ENCODE peak calls at places on chromosomes 5 and 9, in nine cellular contexts. X, R, S, G, K, H, Q, I and Y are unnamed samples.

GRCh38 chr5:33657181-33657580 is 216.4 kb downstream of the TARS1 start:
- DNase-seq in X (no peak), R (no peak), S (no peak), G (no peak), K (no peak), H (no peak), Q (no peak), I (no peak), Y (no peak)

GRCh38 chr5:110734101-110734500 is 4.7 kb upstream of the SLC25A46 start:
- DNase-seq in X (no peak), R (no peak), S (no peak), G (no peak), K (no peak), H (no peak), Q (no peak), I (no peak), Y (no peak)

GRCh38 chr5:97750576-97750975 is 567.5 kb upstream of the RIOK2 start:
- DNase-seq in X (peak; percentile 21), R (no peak), S (no peak), G (no peak), K (no peak), H (no peak), Q (no peak), I (no peak), Y (no peak)

GRCh38 chr9:82116538-82116937 is 128.0 kb downstream of the SPATA31D1 start:
- DNase-seq in X (no peak), R (no peak), S (no peak), G (no peak), K (no peak), H (no peak), Q (no peak), I (no peak), Y (no peak)

GRCh38 chr9:137492464-137493162 is 33.5 kb upstream of the NSMF start:
- DNase-seq in X (no peak), R (no peak), S (peak; percentile 73), G (no peak), K (no peak), H (no peak), Q (no peak), I (peak; percentile 20), Y (peak; percentile 55)

GRCh38 chr9:76302947-76303550 is 91.2 kb downstream of the RFK start:
- DNase-seq in X (peak; percentile 62), R (peak; percentile 32), S (no peak), G (no peak), K (no peak), H (no peak), Q (peak; percentile 57), I (no peak), Y (no peak)

GRCh38 chr9:129458155-129458661 is 162.7 kb downstream of the C9orf50 start:
- DNase-seq in X (no peak), R (no peak), S (no peak), G (peak; percentile 79), K (peak; percentile 29), H (peak; percentile 36), Q (peak; percentile 72), I (no peak), Y (no peak)

GRCh38 chr9:127112683-127113539 is 9.5 kb downstream of the ANGPTL2 start:
- DNase-seq in X (peak; percentile 22), R (no peak), S (no peak), G (peak; percentile 12), K (no peak), H (no peak), Q (no peak), I (no peak), Y (peak; percentile 52)

GRCh38 chr9:126635661-126636439 is 22.1 kb downstream of the LMX1B start:
- DNase-seq in X (no peak), R (no peak), S (no peak), G (no peak), K (no peak), H (no peak), Q (no peak), I (no peak), Y (no peak)

GRCh38 chr9:35771079-35771441 is 17.0 kb upstream of the MSMP start:
- DNase-seq in X (no peak), R (peak; percentile 62), S (no peak), G (no peak), K (no peak), H (no peak), Q (no peak), I (no peak), Y (peak; percentile 60)

GRCh38 chr5:127872494-127872893 is 169.3 kb downstream of the CCDC192 start:
- DNase-seq in X (no peak), R (no peak), S (no peak), G (no peak), K (no peak), H (no peak), Q (no peak), I (no peak), Y (no peak)

GRCh38 chr9:137303031-137303892 is 1.2 kb upstream of the NRARP start:
- DNase-seq in X (no peak), R (peak; percentile 17), S (no peak), G (peak; percentile 16), K (no peak), H (no peak), Q (no peak), I (no peak), Y (no peak)

GRCh38 chr5:135810188-135810943 is 24.1 kb upstream of the SLC25A48 start:
- DNase-seq in X (no peak), R (no peak), S (no peak), G (no peak), K (no peak), H (no peak), Q (no peak), I (no peak), Y (no peak)

GRCh38 chr5:149428032-149428431 is 48.9 kb upstream of the IL17B start:
- DNase-seq in X (no peak), R (no peak), S (no peak), G (no peak), K (no peak), H (no peak), Q (no peak), I (no peak), Y (no peak)

GRCh38 chr9:113808391-113809191 is 67.5 kb upstream of the ZNF618 start:
- DNase-seq in X (peak; percentile 88), R (peak; percentile 86), S (no peak), G (no peak), K (no peak), H (no peak), Q (no peak), I (peak; percentile 61), Y (peak; percentile 63)

GRCh38 chr9:95382433-95382832 is 64.9 kb upstream of the FANCC start:
- DNase-seq in X (no peak), R (no peak), S (no peak), G (no peak), K (no peak), H (no peak), Q (no peak), I (no peak), Y (no peak)

GRCh38 chr5:59542841-59543825 is 350.4 kb downstream of the PDE4D start:
- DNase-seq in X (peak; percentile 68), R (peak; percentile 18), S (no peak), G (peak; percentile 70), K (no peak), H (peak; percentile 22), Q (no peak), I (no peak), Y (no peak)

GRCh38 chr9:106718996-106719395 is 144.0 kb upstream of the ZNF462 start:
- DNase-seq in X (peak; percentile 69), R (no peak), S (no peak), G (no peak), K (no peak), H (no peak), Q (no peak), I (peak; percentile 34), Y (no peak)

GRCh38 chr5:88952344-88952743 is 69.4 kb upstream of the MEF2C start:
- DNase-seq in X (no peak), R (no peak), S (no peak), G (no peak), K (no peak), H (no peak), Q (no peak), I (no peak), Y (no peak)

GRCh38 chr9:81207651-81208050 is 481.7 kb downstream of the TLE1 start:
- DNase-seq in X (no peak), R (peak; percentile 68), S (no peak), G (no peak), K (no peak), H (no peak), Q (no peak), I (no peak), Y (no peak)

GRCh38 chr9:108473209-108474112 is 382.3 kb downstream of the ACTL7B start:
- DNase-seq in X (peak; percentile 89), R (peak; percentile 29), S (no peak), G (no peak), K (no peak), H (no peak), Q (no peak), I (peak; percentile 64), Y (peak; percentile 64)

GRCh38 chr9:112489039-112489546 is 2.5 kb downstream of the KIAA1958 start:
- DNase-seq in X (no peak), R (no peak), S (no peak), G (peak; percentile 61), K (no peak), H (no peak), Q (no peak), I (no peak), Y (no peak)

GRCh38 chr5:53034832-53035231 is 45.7 kb downstream of the ITGA2 start:
- DNase-seq in X (no peak), R (no peak), S (no peak), G (no peak), K (no peak), H (no peak), Q (no peak), I (no peak), Y (no peak)

GRCh38 chr9:1083325-1083913 is 33.3 kb downstream of the DMRT2 start:
- DNase-seq in X (peak; percentile 5), R (no peak), S (no peak), G (no peak), K (no peak), H (peak; percentile 77), Q (no peak), I (peak; percentile 3), Y (peak; percentile 61)

GRCh38 chr9:17521456-17521855 is 57.4 kb upstream of the SH3GL2 start:
- DNase-seq in X (no peak), R (no peak), S (no peak), G (no peak), K (no peak), H (no peak), Q (no peak), I (no peak), Y (no peak)

GRCh38 chr9:122849546-122849945 is 21.2 kb upstream of the PDCL start:
- DNase-seq in X (no peak), R (no peak), S (no peak), G (no peak), K (no peak), H (no peak), Q (peak; percentile 59), I (no peak), Y (no peak)

GRCh38 chr9:127521919-127522304 is 70.6 kb downstream of the LRSAM1 start:
- DNase-seq in X (no peak), R (no peak), S (no peak), G (no peak), K (no peak), H (no peak), Q (no peak), I (no peak), Y (peak; percentile 42)

GRCh38 chr9:95940265-95940664 is 64.8 kb downstream of the ERCC6L2 start:
- DNase-seq in X (no peak), R (no peak), S (no peak), G (no peak), K (no peak), H (no peak), Q (no peak), I (no peak), Y (no peak)

GRCh38 chr5:107092695-107093094 is 578.0 kb downstream of the EFNA5 start:
- DNase-seq in X (peak; percentile 15), R (no peak), S (no peak), G (no peak), K (no peak), H (no peak), Q (no peak), I (peak; percentile 80), Y (peak; percentile 25)

GRCh38 chr5:74094779-74095108 is 468.7 kb downstream of the ARHGEF28 start:
- DNase-seq in X (no peak), R (no peak), S (no peak), G (no peak), K (no peak), H (no peak), Q (no peak), I (no peak), Y (no peak)